ENCODE peak calls at places on chromosomes 1 and 21, in four cellular contexts. Z, O, I and W are unnamed samples.

GRCh38 chr1:182086620-182087019 is 25.1 kb upstream of the ZNF648 start:
- DNase-seq in Z (no peak), O (no peak), I (no peak), W (no peak)

GRCh38 chr1:91700332-91700731 is 185.6 kb downstream of the TGFBR3 start:
- DNase-seq in Z (no peak), O (no peak), I (no peak), W (no peak)

GRCh38 chr1:51910182-51910581 is 31.7 kb upstream of the NRDC start:
- DNase-seq in Z (no peak), O (no peak), I (no peak), W (no peak)

GRCh38 chr1:165443539-165444289 is 1.2 kb downstream of the RXRG start:
- DNase-seq in Z (no peak), O (no peak), I (no peak), W (peak; percentile 65)

GRCh38 chr1:9315411-9316079 is 22.9 kb downstream of the SPSB1 start:
- DNase-seq in Z (no peak), O (no peak), I (no peak), W (no peak)

GRCh38 chr1:25743164-25744139 is 56.5 kb upstream of the SELENON start:
- DNase-seq in Z (peak; percentile 94), O (peak; percentile 61), I (no peak), W (peak; percentile 97)

GRCh38 chr1:228150458-228151169 is 884 bp downstream of the GJC2 start:
- DNase-seq in Z (no peak), O (peak; percentile 57), I (peak; percentile 44), W (peak; percentile 95)

GRCh38 chr1:84368441-84368840 is 29.8 kb upstream of the DNASE2B start:
- DNase-seq in Z (no peak), O (no peak), I (no peak), W (no peak)

GRCh38 chr1:107782192-107782845 is 182.7 kb downstream of the VAV3 start:
- DNase-seq in Z (no peak), O (no peak), I (peak; percentile 25), W (no peak)

GRCh38 chr1:197788741-197789476 is 13.6 kb upstream of the DENND1B start:
- DNase-seq in Z (no peak), O (no peak), I (no peak), W (no peak)

GRCh38 chr21:42539931-42540343 is 26.3 kb downstream of the SLC37A1 start:
- DNase-seq in Z (peak; percentile 51), O (no peak), I (no peak), W (peak; percentile 37)

GRCh38 chr21:38170283-38170682 is 86.5 kb upstream of the KCNJ15 start:
- DNase-seq in Z (peak; percentile 57), O (no peak), I (no peak), W (no peak)

GRCh38 chr1:220702733-220703704 is 12.9 kb downstream of the C1orf115 start:
- DNase-seq in Z (no peak), O (no peak), I (no peak), W (no peak)

GRCh38 chr1:156578006-156578405 is 1.5 kb upstream of the TTC24 start:
- DNase-seq in Z (no peak), O (no peak), I (no peak), W (peak; percentile 10)
- H3K4me3 ChIP-seq in Z (no peak overlapping the region), O (no peak overlapping the region), I (no peak overlapping the region), W (no peak overlapping the region)

GRCh38 chr21:25964009-25964408 is 206.6 kb downstream of the APP start:
- DNase-seq in Z (no peak), O (no peak), I (no peak), W (no peak)
- TF ChIP-seq POLR2AphosphoS5 in Z (no peak), O (no peak), I (no peak), W (no peak)

DNA sequence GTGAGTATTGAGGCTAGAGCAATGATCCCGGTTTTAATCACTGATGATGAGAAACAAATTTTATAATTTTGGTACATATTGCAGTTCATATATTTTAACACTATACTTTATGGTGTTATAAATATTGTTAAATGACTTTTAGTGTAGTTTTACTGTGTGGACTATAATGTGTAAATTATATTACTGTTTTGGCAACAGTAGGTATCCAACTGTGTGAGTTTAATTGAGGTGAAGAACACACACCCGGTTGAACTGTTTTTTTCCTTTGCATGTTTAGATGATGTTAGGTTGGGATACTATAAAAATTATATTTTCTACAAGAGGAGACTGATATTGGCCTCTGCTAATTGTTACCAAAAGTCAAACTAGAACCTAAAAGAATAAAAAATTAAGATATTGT is 166.5 kb downstream of the SDCCAG8 start:
- DNase-seq in Z (no peak), O (no peak), I (no peak), W (no peak)
- H3K4me3 ChIP-seq in Z (no peak overlapping the region), O (no peak overlapping the region), I (no peak overlapping the region), W (no peak overlapping the region)

GRCh38 chr1:89633745-89634625 is 1.1 kb downstream of the LRRC8C start:
- DNase-seq in Z (no peak), O (peak; percentile 10), I (peak; percentile 39), W (no peak)

GRCh38 chr1:89632213-89633102 is 462 bp upstream of the LRRC8C start:
- DNase-seq in Z (peak; percentile 75), O (peak; percentile 84), I (peak; percentile 95), W (peak; percentile 86)

GRCh38 chr1:89635825-89636815 is 3.2 kb downstream of the LRRC8C start:
- DNase-seq in Z (no peak), O (no peak), I (no peak), W (no peak)

GRCh38 chr1:89631756-89632155 is 1.2 kb upstream of the LRRC8C start:
- DNase-seq in Z (no peak), O (no peak), I (no peak), W (no peak)

GRCh38 chr1:89633103-89633744 is at the start of gene LRRC8C:
- DNase-seq in Z (peak; percentile 49), O (peak; percentile 60), I (peak; percentile 84), W (peak; percentile 71)
- TF ChIP-seq POLR2AphosphoS5 in Z (no peak), O (no peak), I (no peak), W (no peak)

GRCh38 chr1:116907351-116907750 is 2.4 kb upstream of the PTGFRN start:
- DNase-seq in Z (no peak), O (no peak), I (no peak), W (peak; percentile 12)

GRCh38 chr1:116910379-116911165 is 856 bp downstream of the PTGFRN start:
- DNase-seq in Z (peak; percentile 61), O (peak; percentile 65), I (peak; percentile 41), W (peak; percentile 70)

GRCh38 chr1:116909511-116910378 is at the start of gene PTGFRN:
- DNase-seq in Z (peak; percentile 69), O (peak; percentile 73), I (peak; percentile 89), W (peak; percentile 89)

GRCh38 chr1:116908266-116908665 is 1.4 kb upstream of the PTGFRN start:
- DNase-seq in Z (no peak), O (no peak), I (no peak), W (peak; percentile 54)

GRCh38 chr1:116908821-116909510 is 750 bp upstream of the PTGFRN start:
- DNase-seq in Z (no peak), O (no peak), I (peak; percentile 25), W (peak; percentile 30)
- H3K4me3 ChIP-seq in Z (peak overlapping the region; percentile 70), O (peak overlapping the region; percentile 71), I (peak overlapping the region; percentile 68), W (peak overlapping the region; percentile 65)

GRCh38 chr1:236175642-236176336 is 33.5 kb downstream of the GPR137B start:
- DNase-seq in Z (no peak), O (no peak), I (no peak), W (no peak)
- TF ChIP-seq POLR2AphosphoS5 in Z (no peak), O (no peak), I (no peak), W (no peak)

GRCh38 chr1:109719337-109719837 is 7.3 kb downstream of the GSTM5 start:
- DNase-seq in Z (no peak), O (no peak), I (no peak), W (no peak)
- H3K4me3 ChIP-seq in Z (no peak overlapping the region), O (no peak overlapping the region), I (no peak overlapping the region), W (no peak overlapping the region)

GRCh38 chr1:161890574-161890973 is 124.5 kb downstream of the ATF6 start:
- DNase-seq in Z (no peak), O (no peak), I (no peak), W (no peak)

GRCh38 chr1:161886589-161886988 is 120.5 kb downstream of the ATF6 start:
- DNase-seq in Z (no peak), O (no peak), I (no peak), W (no peak)

GRCh38 chr1:161885759-161886158 is 119.6 kb downstream of the ATF6 start:
- DNase-seq in Z (no peak), O (no peak), I (no peak), W (no peak)

GRCh38 chr1:161885013-161885412 is 118.9 kb downstream of the ATF6 start:
- DNase-seq in Z (no peak), O (no peak), I (no peak), W (no peak)

GRCh38 chr1:161887724-161888287 is 121.7 kb downstream of the ATF6 start:
- DNase-seq in Z (no peak), O (no peak), I (no peak), W (no peak)
- TF ChIP-seq POLR2AphosphoS5 in Z (no peak), O (no peak), I (no peak), W (peak; percentile 10)

GRCh38 chr1:180232521-180233043 is 2.5 kb downstream of the LHX4 start:
- DNase-seq in Z (no peak), O (no peak), I (no peak), W (peak; percentile 46)
- H3K4me3 ChIP-seq in Z (no peak overlapping the region), O (no peak overlapping the region), I (no peak overlapping the region), W (no peak overlapping the region)